ENCODE peak calls at places on chromosomes 5 and 9, in seven cellular contexts. X is cardiac muscle cell, S is iPS-NIHi11, B is H7, L is EL, J is DMS153, T is foreskin fibroblast. V is an unnamed sample.

GRCh38 chr5:351084-351910 is 29.8 kb downstream of the AHRR start:
- DNase-seq in X (no peak), S (no peak), B (no peak), L (no peak), J (no peak), T (no peak), V (no peak)

GRCh38 chr9:136172412-136173079 is 32.4 kb downstream of the LHX3 start:
- DNase-seq in X (no peak), S (no peak), B (peak; percentile 72), L (no peak), J (peak; percentile 48), T (no peak), V (no peak)

GRCh38 chr5:36158144-36158543 is 6.2 kb downstream of the SKP2 start:
- DNase-seq in X (peak; percentile 7), S (no peak), B (no peak), L (peak; percentile 69), J (no peak), T (peak; percentile 12), V (no peak)

GRCh38 chr5:66193419-66193818 is 49.3 kb downstream of the SREK1 start:
- DNase-seq in X (no peak), S (no peak), B (no peak), L (no peak), J (no peak), T (no peak), V (no peak)

GRCh38 chr9:123784513-123784912 is 145.4 kb downstream of the DENND1A start:
- DNase-seq in X (no peak), S (no peak), B (no peak), L (peak; percentile 85), J (no peak), T (peak; percentile 75), V (no peak)

GRCh38 chr5:108753877-108754276 is 6.2 kb downstream of the FER start:
- DNase-seq in X (no peak), S (no peak), B (no peak), L (peak; percentile 82), J (no peak), T (peak; percentile 25), V (peak; percentile 8)

GRCh38 chr9:27473135-27473534 is 51.0 kb upstream of the IFNK start:
- DNase-seq in X (no peak), S (no peak), B (no peak), L (no peak), J (no peak), T (no peak), V (peak; percentile 12)

GRCh38 chr9:114237781-114238180 is 82.4 kb downstream of the COL27A1 start:
- DNase-seq in X (no peak), S (no peak), B (no peak), L (no peak), J (no peak), T (no peak), V (no peak)

GRCh38 chr9:970310-971002 is 6.0 kb upstream of the DMRT3 start:
- DNase-seq in X (peak; percentile 66), S (peak; percentile 43), B (peak; percentile 88), L (no peak), J (no peak), T (no peak), V (no peak)

V was measured in AG08396.